ENCODE peak calls at places on chromosomes 16 and 17, in eight cellular contexts. One of them, this sample, is unnamed.

GRCh38 chr17:4477286-4477791 is 21.3 kb upstream of the SPNS2 start:
- DNase-seq in Calu3: no peak
- DNase-seq in adrenal gland: no peak
- DNase-seq in psoas muscle: no peak
- DNase-seq in cardiac muscle cell: no peak
- DNase-seq in epithelial cell of proximal tubule: no peak
- DNase-seq in H1: no peak
- DNase-seq in fibroblast of lung: no peak
- DNase-seq in this sample: no peak

GRCh38 chr17:63600569-63601438 is at the start of gene TACO1:
- DNase-seq in Calu3: peak
- DNase-seq in adrenal gland: peak
- DNase-seq in psoas muscle: peak
- DNase-seq in cardiac muscle cell: peak
- DNase-seq in epithelial cell of proximal tubule: no peak
- DNase-seq in H1: peak
- DNase-seq in fibroblast of lung: peak
- DNase-seq in this sample: peak

GRCh38 chr17:28404812-28405570 is 1.0 kb downstream of the SLC46A1 start:
- DNase-seq in Calu3: no peak
- DNase-seq in adrenal gland: peak
- DNase-seq in psoas muscle: no peak
- DNase-seq in cardiac muscle cell: no peak
- DNase-seq in epithelial cell of proximal tubule: no peak
- DNase-seq in H1: no peak
- DNase-seq in fibroblast of lung: no peak
- DNase-seq in this sample: no peak

GRCh38 chr17:2102931-2103398 is 48.1 kb downstream of the HIC1 start:
- DNase-seq in Calu3: no peak
- DNase-seq in adrenal gland: no peak
- DNase-seq in psoas muscle: no peak
- DNase-seq in cardiac muscle cell: no peak
- DNase-seq in epithelial cell of proximal tubule: no peak
- DNase-seq in H1: no peak
- DNase-seq in fibroblast of lung: peak
- DNase-seq in this sample: no peak

GRCh38 chr17:37026534-37026875 is 77.8 kb downstream of the AATF start:
- DNase-seq in Calu3: no peak
- DNase-seq in adrenal gland: no peak
- DNase-seq in psoas muscle: no peak
- DNase-seq in cardiac muscle cell: no peak
- DNase-seq in epithelial cell of proximal tubule: no peak
- DNase-seq in H1: no peak
- DNase-seq in fibroblast of lung: no peak
- DNase-seq in this sample: no peak

GRCh38 chr16:67279296-67280089 is at the start of gene PLEKHG4:
- DNase-seq in Calu3: peak
- DNase-seq in adrenal gland: peak
- DNase-seq in psoas muscle: peak
- DNase-seq in cardiac muscle cell: peak
- DNase-seq in epithelial cell of proximal tubule: no peak
- DNase-seq in H1: peak
- DNase-seq in fibroblast of lung: peak
- DNase-seq in this sample: peak

GRCh38 chr16:85310868-85311585 is 198.8 kb upstream of the CIBAR2 start:
- DNase-seq in Calu3: no peak
- DNase-seq in adrenal gland: peak
- DNase-seq in psoas muscle: no peak
- DNase-seq in cardiac muscle cell: peak
- DNase-seq in epithelial cell of proximal tubule: no peak
- DNase-seq in H1: no peak
- DNase-seq in fibroblast of lung: no peak
- DNase-seq in this sample: no peak

GRCh38 chr17:16938496-16939270 is 33.2 kb downstream of the TNFRSF13B start:
- DNase-seq in Calu3: no peak
- DNase-seq in adrenal gland: no peak
- DNase-seq in psoas muscle: no peak
- DNase-seq in cardiac muscle cell: peak
- DNase-seq in epithelial cell of proximal tubule: no peak
- DNase-seq in H1: no peak
- DNase-seq in fibroblast of lung: no peak
- DNase-seq in this sample: peak

GRCh38 chr17:48241131-48241591 is 133.6 kb downstream of the SNX11 start:
- DNase-seq in Calu3: peak
- DNase-seq in adrenal gland: peak
- DNase-seq in psoas muscle: peak
- DNase-seq in cardiac muscle cell: no peak
- DNase-seq in epithelial cell of proximal tubule: no peak
- DNase-seq in H1: no peak
- DNase-seq in fibroblast of lung: peak
- DNase-seq in this sample: no peak

GRCh38 chr16:66984902-66985311 is 3.5 kb upstream of the CES4A start:
- DNase-seq in Calu3: no peak
- DNase-seq in adrenal gland: no peak
- DNase-seq in psoas muscle: no peak
- DNase-seq in cardiac muscle cell: no peak
- DNase-seq in epithelial cell of proximal tubule: no peak
- DNase-seq in H1: no peak
- DNase-seq in fibroblast of lung: no peak
- DNase-seq in this sample: no peak

GRCh38 chr17:15882777-15883176 is 62.2 kb upstream of the ADORA2B start:
- DNase-seq in Calu3: no peak
- DNase-seq in adrenal gland: peak
- DNase-seq in psoas muscle: no peak
- DNase-seq in cardiac muscle cell: no peak
- DNase-seq in epithelial cell of proximal tubule: no peak
- DNase-seq in H1: no peak
- DNase-seq in fibroblast of lung: no peak
- DNase-seq in this sample: no peak

GRCh38 chr17:37400505-37400904 is 6.1 kb downstream of the ACACA start:
- DNase-seq in Calu3: no peak
- DNase-seq in adrenal gland: no peak
- DNase-seq in psoas muscle: no peak
- DNase-seq in cardiac muscle cell: no peak
- DNase-seq in epithelial cell of proximal tubule: no peak
- DNase-seq in H1: no peak
- DNase-seq in fibroblast of lung: no peak
- DNase-seq in this sample: no peak

GRCh38 chr17:59361386-59361785 is 29.9 kb downstream of the YPEL2 start:
- DNase-seq in Calu3: no peak
- DNase-seq in adrenal gland: no peak
- DNase-seq in psoas muscle: no peak
- DNase-seq in cardiac muscle cell: no peak
- DNase-seq in epithelial cell of proximal tubule: no peak
- DNase-seq in H1: no peak
- DNase-seq in fibroblast of lung: peak
- DNase-seq in this sample: no peak

GRCh38 chr17:15194859-15195277 is 70.3 kb downstream of the PMP22 start:
- DNase-seq in Calu3: no peak
- DNase-seq in adrenal gland: no peak
- DNase-seq in psoas muscle: no peak
- DNase-seq in cardiac muscle cell: no peak
- DNase-seq in epithelial cell of proximal tubule: no peak
- DNase-seq in H1: no peak
- DNase-seq in fibroblast of lung: no peak
- DNase-seq in this sample: no peak

GRCh38 chr17:892958-893357 is 86.6 kb downstream of the NXN start:
- DNase-seq in Calu3: no peak
- DNase-seq in adrenal gland: no peak
- DNase-seq in psoas muscle: no peak
- DNase-seq in cardiac muscle cell: no peak
- DNase-seq in epithelial cell of proximal tubule: no peak
- DNase-seq in H1: no peak
- DNase-seq in fibroblast of lung: no peak
- DNase-seq in this sample: no peak

GRCh38 chr17:31537558-31537957 is 146.1 kb downstream of the RAB11FIP4 start:
- DNase-seq in Calu3: no peak
- DNase-seq in adrenal gland: peak
- DNase-seq in psoas muscle: no peak
- DNase-seq in cardiac muscle cell: no peak
- DNase-seq in epithelial cell of proximal tubule: no peak
- DNase-seq in H1: no peak
- DNase-seq in fibroblast of lung: no peak
- DNase-seq in this sample: no peak

GRCh38 chr16:17972460-17972943 is 364.0 kb downstream of the NPIPA8 start:
- DNase-seq in Calu3: no peak
- DNase-seq in adrenal gland: no peak
- DNase-seq in psoas muscle: peak
- DNase-seq in cardiac muscle cell: no peak
- DNase-seq in epithelial cell of proximal tubule: no peak
- DNase-seq in H1: no peak
- DNase-seq in fibroblast of lung: no peak
- DNase-seq in this sample: no peak

GRCh38 chr16:15033309-15033707 is 22.6 kb downstream of the NTAN1 start:
- DNase-seq in Calu3: no peak
- DNase-seq in adrenal gland: no peak
- DNase-seq in psoas muscle: no peak
- DNase-seq in cardiac muscle cell: peak
- DNase-seq in epithelial cell of proximal tubule: peak
- DNase-seq in H1: no peak
- DNase-seq in fibroblast of lung: no peak
- DNase-seq in this sample: no peak

GRCh38 chr17:7883781-7884386 is 4.7 kb upstream of the CHD3 start:
- DNase-seq in Calu3: peak
- DNase-seq in adrenal gland: no peak
- DNase-seq in psoas muscle: no peak
- DNase-seq in cardiac muscle cell: no peak
- DNase-seq in epithelial cell of proximal tubule: no peak
- DNase-seq in H1: no peak
- DNase-seq in fibroblast of lung: peak
- DNase-seq in this sample: no peak

GRCh38 chr17:71699907-71700306 is 420.9 kb upstream of the SOX9 start:
- DNase-seq in Calu3: no peak
- DNase-seq in adrenal gland: no peak
- DNase-seq in psoas muscle: no peak
- DNase-seq in cardiac muscle cell: no peak
- DNase-seq in epithelial cell of proximal tubule: no peak
- DNase-seq in H1: no peak
- DNase-seq in fibroblast of lung: no peak
- DNase-seq in this sample: no peak

GRCh38 chr17:36601303-36602029 is at the start of gene MRM1:
- DNase-seq in Calu3: peak
- DNase-seq in adrenal gland: peak
- DNase-seq in psoas muscle: peak
- DNase-seq in cardiac muscle cell: peak
- DNase-seq in epithelial cell of proximal tubule: no peak
- DNase-seq in H1: peak
- DNase-seq in fibroblast of lung: peak
- DNase-seq in this sample: peak

GRCh38 chr17:20304961-20305360 is 162.4 kb downstream of the LGALS9B start:
- DNase-seq in Calu3: no peak
- DNase-seq in adrenal gland: no peak
- DNase-seq in psoas muscle: no peak
- DNase-seq in cardiac muscle cell: no peak
- DNase-seq in epithelial cell of proximal tubule: no peak
- DNase-seq in H1: no peak
- DNase-seq in fibroblast of lung: no peak
- DNase-seq in this sample: no peak

GRCh38 chr17:48604770-48605329 is at the start of gene HOXB6:
- DNase-seq in Calu3: peak
- DNase-seq in adrenal gland: peak
- DNase-seq in psoas muscle: no peak
- DNase-seq in cardiac muscle cell: no peak
- DNase-seq in epithelial cell of proximal tubule: no peak
- DNase-seq in H1: no peak
- DNase-seq in fibroblast of lung: no peak
- DNase-seq in this sample: no peak

GRCh38 chr17:18257747-18258355 is 687 bp downstream of the FLII start:
- DNase-seq in Calu3: peak
- DNase-seq in adrenal gland: peak
- DNase-seq in psoas muscle: peak
- DNase-seq in cardiac muscle cell: peak
- DNase-seq in epithelial cell of proximal tubule: no peak
- DNase-seq in H1: no peak
- DNase-seq in fibroblast of lung: peak
- DNase-seq in this sample: no peak

GRCh38 chr16:76854234-76854633 is 336.8 kb upstream of the MON1B start:
- DNase-seq in Calu3: peak
- DNase-seq in adrenal gland: no peak
- DNase-seq in psoas muscle: no peak
- DNase-seq in cardiac muscle cell: peak
- DNase-seq in epithelial cell of proximal tubule: peak
- DNase-seq in H1: no peak
- DNase-seq in fibroblast of lung: peak
- DNase-seq in this sample: no peak
- TF ChIP-seq CTCF in Calu3: no peak
- TF ChIP-seq CTCF in adrenal gland: no peak
- TF ChIP-seq CTCF in psoas muscle: no peak
- TF ChIP-seq CTCF in cardiac muscle cell: peak
- TF ChIP-seq CTCF in epithelial cell of proximal tubule: peak
- TF ChIP-seq CTCF in H1: peak
- TF ChIP-seq CTCF in fibroblast of lung: no peak
- TF ChIP-seq CTCF in this sample: no peak

GRCh38 chr17:33192961-33193911 is 99.9 kb downstream of the ASIC2 start:
- DNase-seq in Calu3: no peak
- DNase-seq in adrenal gland: no peak
- DNase-seq in psoas muscle: no peak
- DNase-seq in cardiac muscle cell: peak
- DNase-seq in epithelial cell of proximal tubule: peak
- DNase-seq in H1: peak
- DNase-seq in fibroblast of lung: no peak
- DNase-seq in this sample: no peak
- TF ChIP-seq CTCF in Calu3: no peak
- TF ChIP-seq CTCF in adrenal gland: no peak
- TF ChIP-seq CTCF in psoas muscle: no peak
- TF ChIP-seq CTCF in cardiac muscle cell: no peak
- TF ChIP-seq CTCF in epithelial cell of proximal tubule: no peak
- TF ChIP-seq CTCF in H1: no peak
- TF ChIP-seq CTCF in fibroblast of lung: no peak
- TF ChIP-seq CTCF in this sample: no peak

GRCh38 chr16:84144301-84144858 is 597 bp downstream of the HSDL1 start:
- DNase-seq in Calu3: peak
- DNase-seq in adrenal gland: peak
- DNase-seq in psoas muscle: no peak
- DNase-seq in cardiac muscle cell: peak
- DNase-seq in epithelial cell of proximal tubule: no peak
- DNase-seq in H1: no peak
- DNase-seq in fibroblast of lung: peak
- DNase-seq in this sample: no peak
- TF ChIP-seq CTCF in Calu3: no peak
- TF ChIP-seq CTCF in adrenal gland: no peak
- TF ChIP-seq CTCF in psoas muscle: no peak
- TF ChIP-seq CTCF in cardiac muscle cell: peak
- TF ChIP-seq CTCF in epithelial cell of proximal tubule: peak
- TF ChIP-seq CTCF in H1: no peak
- TF ChIP-seq CTCF in fibroblast of lung: no peak
- TF ChIP-seq CTCF in this sample: no peak

DNA sequence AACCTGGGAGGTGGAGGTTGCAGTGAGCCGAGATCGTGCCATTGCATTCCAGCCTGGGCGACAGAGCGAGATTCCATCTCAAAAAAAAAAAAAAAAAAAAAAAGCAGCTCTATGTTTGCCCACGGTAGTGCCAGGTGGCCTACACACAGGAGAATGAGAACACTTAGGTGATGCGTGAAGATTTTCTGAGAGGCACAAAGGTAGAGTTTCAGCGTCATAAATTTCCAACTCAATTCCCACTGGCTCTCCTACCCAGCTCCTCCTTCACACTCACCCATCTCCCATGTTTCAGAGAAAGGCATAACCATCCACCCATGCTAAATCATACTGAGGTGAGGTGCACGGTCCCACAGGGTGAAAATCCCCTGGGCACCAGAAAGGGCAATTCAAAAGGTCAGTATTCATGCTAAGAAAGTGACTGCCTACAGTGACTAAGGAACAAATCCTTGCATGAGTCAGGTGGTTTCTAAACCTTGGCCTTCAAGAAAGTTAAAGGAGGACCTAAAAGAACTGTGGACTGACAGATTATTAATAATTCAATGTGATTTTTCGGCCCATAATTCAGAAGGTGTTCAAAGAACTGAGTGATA is 4.8 kb downstream of the DCAKD start:
- DNase-seq in Calu3: no peak
- DNase-seq in adrenal gland: no peak
- DNase-seq in psoas muscle: no peak
- DNase-seq in cardiac muscle cell: no peak
- DNase-seq in epithelial cell of proximal tubule: peak
- DNase-seq in H1: no peak
- DNase-seq in fibroblast of lung: no peak
- DNase-seq in this sample: no peak
- TF ChIP-seq CTCF in Calu3: no peak
- TF ChIP-seq CTCF in adrenal gland: no peak
- TF ChIP-seq CTCF in psoas muscle: no peak
- TF ChIP-seq CTCF in cardiac muscle cell: no peak
- TF ChIP-seq CTCF in epithelial cell of proximal tubule: no peak
- TF ChIP-seq CTCF in H1: no peak
- TF ChIP-seq CTCF in fibroblast of lung: no peak
- TF ChIP-seq CTCF in this sample: no peak

This sample was measured in type B pancreatic cell.